ENCODE peak calls at places on chromosome 22, in four cellular contexts. U is Peyer's patch; V is mesendoderm; Y is CD4-positive, alpha-beta memory T cell. E is an unnamed sample.
A peak's percentile ranks its signal among the peaks of the same experiment; 100 is the strongest.

GRCh38 chr22:50305658-50306566 is 1.5 kb downstream of the PLXNB2 start:
- DNase-seq in U (peak; percentile 56), V (peak; percentile 53), Y (no peak), E (peak; percentile 84)

GRCh38 chr22:50486561-50487289 is at the start of gene MIOX:
- DNase-seq in U (no peak), V (no peak), Y (no peak), E (no peak)

GRCh38 chr22:44623771-44624510 is 78.1 kb upstream of the PRR5 start:
- DNase-seq in U (no peak), V (peak; percentile 44), Y (no peak), E (no peak)

GRCh38 chr22:35661377-35661937 is 13.2 kb downstream of the APOL6 start:
- DNase-seq in U (no peak), V (no peak), Y (no peak), E (no peak)

GRCh38 chr22:48567213-48567975 is 1260.3 kb downstream of the BRD1 start:
- DNase-seq in U (no peak), V (no peak), Y (no peak), E (peak; percentile 30)

GRCh38 chr22:20867179-20868099 is 8.6 kb downstream of the SNAP29 start:
- DNase-seq in U (no peak), V (no peak), Y (no peak), E (peak; percentile 74)

GRCh38 chr22:30423296-30423958 is 2.1 kb upstream of the MTFP1 start:
- DNase-seq in U (peak; percentile 32), V (no peak), Y (no peak), E (no peak)

GRCh38 chr22:44818727-44819126 is 66.4 kb downstream of the ARHGAP8 start:
- DNase-seq in U (no peak), V (no peak), Y (no peak), E (no peak)

GRCh38 chr22:47199949-47200272 is 437.5 kb downstream of the TBC1D22A start:
- DNase-seq in U (no peak), V (no peak), Y (no peak), E (no peak)

GRCh38 chr22:47199261-47199948 is 437.0 kb downstream of the TBC1D22A start:
- DNase-seq in U (peak; percentile 8), V (no peak), Y (no peak), E (no peak)

GRCh38 chr22:47200273-47201051 is 438.0 kb downstream of the TBC1D22A start:
- DNase-seq in U (no peak), V (no peak), Y (no peak), E (peak; percentile 61)

GRCh38 chr22:47197735-47198500 is 435.5 kb downstream of the TBC1D22A start:
- DNase-seq in U (peak; percentile 9), V (no peak), Y (no peak), E (no peak)

GRCh38 chr22:47198801-47199251 is 436.4 kb downstream of the TBC1D22A start:
- DNase-seq in U (peak; percentile 14), V (no peak), Y (no peak), E (peak; percentile 55)
- H3K27me3 ChIP-seq in U (no peaks in the 10 kb centered on the region), V (no peaks in the 10 kb centered on the region), Y (no peaks in the 10 kb centered on the region), E (no peaks in the 10 kb centered on the region)

GRCh38 chr22:31958625-31959239 is 14.4 kb downstream of the YWHAH start:
- DNase-seq in U (peak; percentile 42), V (no peak), Y (peak; percentile 69), E (no peak)
- H3K4me1 ChIP-seq in U (no peaks in the 10 kb centered on the region), V (no peaks in the 10 kb centered on the region), Y (peaks cover 64% of the 10 kb centered on the region), E (no peaks in the 10 kb centered on the region)

GRCh38 chr22:19773470-19774040 is 13.0 kb downstream of the TBX1 start:
- DNase-seq in U (no peak), V (no peak), Y (no peak), E (peak; percentile 17)
- H3K27me3 ChIP-seq in U (no peaks in the 10 kb centered on the region), V (peaks cover 3% of the 10 kb centered on the region), Y (peaks cover under 1% of the 10 kb centered on the region), E (no peaks in the 10 kb centered on the region)

DNA sequence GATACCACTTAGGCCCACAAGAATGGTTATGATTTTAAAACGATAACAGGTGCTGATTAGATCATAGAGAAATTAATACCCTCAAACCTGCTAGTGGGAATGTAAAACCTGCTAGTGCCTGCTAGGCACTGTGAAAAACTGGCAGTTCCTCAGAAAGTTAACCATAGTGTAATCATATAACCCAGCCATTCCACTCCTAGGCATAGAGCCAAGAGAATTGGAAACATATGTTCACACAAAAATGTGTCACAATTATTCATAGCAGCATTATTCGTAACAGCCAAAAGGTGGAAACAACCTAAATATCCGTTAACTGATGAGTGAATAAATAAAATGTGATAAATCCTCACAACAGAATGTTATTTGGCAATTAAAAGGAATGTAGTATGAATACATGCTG is 122.2 kb upstream of the SYN3 start:
- DNase-seq in U (no peak), V (no peak), Y (no peak), E (no peak)
- H3K4me1 ChIP-seq in U (no peaks in the 10 kb centered on the region), V (no peaks in the 10 kb centered on the region), Y (no peaks in the 10 kb centered on the region), E (no peaks in the 10 kb centered on the region)

GRCh38 chr22:22123960-22124278 is 120.7 kb upstream of the VPREB1 start:
- DNase-seq in U (no peak), V (no peak), Y (no peak), E (no peak)
- H3K27me3 ChIP-seq in U (no peaks in the 10 kb centered on the region), V (no peaks in the 10 kb centered on the region), Y (no peaks in the 10 kb centered on the region), E (no peaks in the 10 kb centered on the region)